ENCODE peak calls at places on chromosome X, in six cellular contexts. T is lower leg skin, M is prostate gland, Q is IMR-90, Y is spleen, H is thyroid gland. O is an unnamed sample.

GRCh38 chrX:9503261-9503660 is 38.4 kb downstream of the TBL1X start:
- DNase-seq in Q (no peak), Y (no peak), T (no peak), M (no peak), H (no peak), O (no peak)

GRCh38 chrX:132614297-132614696 is 125.5 kb upstream of the MBNL3 start:
- DNase-seq in T (no peak), H (no peak), Q (no peak), M (no peak), Y (no peak), O (no peak)

GRCh38 chrX:56995271-56995994 is at the start of gene SPIN3:
- DNase-seq in M (peak), H (peak), Q (peak), Y (peak), T (peak), O (peak)

GRCh38 chrX:70453024-70453618 is 8.5 kb downstream of the DLG3 start:
- DNase-seq in Y (no peak), M (no peak), Q (no peak), T (no peak), H (no peak), O (no peak)

GRCh38 chrX:46500054-46500453 is 45.2 kb downstream of the ZNF674 start:
- DNase-seq in M (no peak), Y (no peak), T (no peak), Q (no peak), H (no peak), O (no peak)

GRCh38 chrX:25941087-25941486 is 197.1 kb upstream of the MAGEB18 start:
- DNase-seq in Y (no peak), M (no peak), H (no peak), Q (peak), T (no peak), O (no peak)

GRCh38 chrX:41302293-41302868 is 31.6 kb upstream of the DDX3X start:
- DNase-seq in Q (no peak), M (no peak), Y (no peak), H (no peak), T (no peak), O (no peak)

GRCh38 chrX:15751160-15751819 is 13.2 kb downstream of the CA5B start:
- DNase-seq in H (no peak), Q (peak), Y (no peak), M (peak), T (no peak), O (no peak)

GRCh38 chrX:6223516-6223915 is 5.2 kb downstream of the NLGN4X start:
- DNase-seq in M (no peak), T (no peak), Q (no peak), Y (no peak), H (no peak), O (no peak)

GRCh38 chrX:51891821-51892551 is 1.4 kb upstream of the MAGED1 start:
- DNase-seq in Y (no peak), T (no peak), H (no peak), Q (peak), M (no peak), O (no peak)

GRCh38 chrX:137567474-137568232 is 1.7 kb downstream of the ZIC3 start:
- DNase-seq in T (no peak), M (no peak), Y (no peak), H (no peak), Q (no peak), O (no peak)

GRCh38 chrX:145803508-145803907 is 14.1 kb upstream of the SLITRK2 start:
- DNase-seq in M (no peak), Q (no peak), H (no peak), T (no peak), Y (no peak), O (no peak)

GRCh38 chrX:103446665-103447302 is 70.4 kb downstream of the BEX3 start:
- DNase-seq in M (peak), Y (no peak), H (peak), T (no peak), Q (peak), O (no peak)

GRCh38 chrX:115388879-115389278 is 99.4 kb downstream of the LUZP4 start:
- DNase-seq in Q (peak), M (no peak), H (no peak), Y (no peak), T (no peak), O (no peak)

GRCh38 chrX:19072372-19072771 is 49.9 kb downstream of the ADGRG2 start:
- DNase-seq in Q (no peak), M (no peak), H (no peak), T (no peak), Y (no peak), O (no peak)

GRCh38 chrX:111098874-111099273 is 2.9 kb downstream of the PAK3 start:
- DNase-seq in T (no peak), Q (peak), M (no peak), H (peak), Y (peak), O (peak)

GRCh38 chrX:129786210-129786651 is 6.5 kb downstream of the SASH3 start:
- DNase-seq in Q (no peak), T (no peak), H (no peak), M (no peak), Y (no peak), O (no peak)

GRCh38 chrX:54030329-54030728 is 13.9 kb downstream of the PHF8 start:
- DNase-seq in Y (no peak), M (no peak), T (no peak), Q (no peak), H (no peak), O (no peak)

GRCh38 chrX:10749113-10749512 is 128.7 kb upstream of the MID1 start:
- DNase-seq in H (no peak), T (no peak), Q (peak), Y (no peak), M (no peak), O (no peak)

GRCh38 chrX:107715331-107716044 is 60.1 kb downstream of the TSC22D3 start:
- DNase-seq in Q (peak), H (no peak), T (peak), M (no peak), Y (peak), O (no peak)

GRCh38 chrX:42519666-42520231 is 258.2 kb downstream of the PPP1R2C start:
- DNase-seq in Q (peak), Y (no peak), H (peak), M (no peak), T (no peak), O (no peak)
- TF ChIP-seq CTCF in Q (no peak), Y (no peak), H (no peak), M (no peak), T (no peak), O (no peak)

DNA sequence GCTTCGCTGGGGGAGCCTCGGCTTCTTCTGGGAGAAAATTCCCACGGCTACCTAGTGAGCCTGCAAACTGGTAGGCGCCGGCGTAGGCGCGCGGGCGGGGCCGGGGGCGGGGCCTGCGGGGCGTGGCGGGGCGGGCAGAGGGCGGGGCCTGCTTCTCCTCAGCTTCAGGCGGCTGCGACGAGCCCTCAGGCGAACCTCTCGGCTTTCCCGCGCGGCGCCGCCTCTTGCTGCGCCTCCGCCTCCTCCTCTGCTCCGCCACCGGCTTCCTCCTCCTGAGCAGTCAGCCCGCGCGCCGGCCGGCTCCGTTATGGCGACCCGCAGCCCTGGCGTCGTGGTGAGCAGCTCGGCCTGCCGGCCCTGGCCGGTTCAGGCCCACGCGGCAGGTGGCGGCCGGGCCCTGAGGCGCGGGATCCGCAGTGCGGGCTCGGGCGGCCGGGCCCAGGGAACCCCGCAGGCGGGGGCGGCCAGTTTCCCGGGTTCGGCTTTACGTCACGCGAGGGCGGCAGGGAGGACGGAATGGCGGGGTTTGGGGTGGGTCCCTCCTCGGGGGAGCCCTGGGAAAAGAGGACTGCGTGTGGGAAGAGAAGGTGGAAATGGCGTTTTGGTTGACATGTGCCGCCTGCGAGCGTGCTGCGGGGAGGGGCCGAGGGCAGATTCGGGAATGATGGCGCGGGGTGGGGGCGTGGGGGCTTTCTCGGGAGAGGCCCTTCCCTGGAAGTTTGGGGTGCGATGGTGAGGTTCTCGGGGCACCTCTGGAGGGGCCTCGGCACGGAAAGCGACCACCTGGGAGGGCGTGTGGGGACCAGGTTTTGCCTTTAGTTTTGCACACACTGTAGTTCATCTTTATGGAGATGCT is at the start of gene HPRT1:
- DNase-seq in M (peak), Q (peak), T (peak), H (peak), Y (peak), O (peak)
- TF ChIP-seq POLR2A in M (peak), Q (no peak), T (no peak), H (peak), Y (no peak), O (peak)

GRCh38 chrX:1502853-1503252 is 34.1 kb downstream of the P2RY8 start:
- DNase-seq in Y (peak), T (no peak), M (no peak), Q (no peak), H (no peak), O (no peak)

GRCh38 chrX:1506916-1507315 is 30.1 kb downstream of the P2RY8 start:
- DNase-seq in T (peak), Y (peak), M (no peak), H (no peak), Q (no peak), O (no peak)

GRCh38 chrX:1511150-1511549 is 25.8 kb downstream of the P2RY8 start:
- DNase-seq in H (no peak), Y (no peak), Q (no peak), T (peak), M (no peak), O (no peak)

GRCh38 chrX:1511829-1512228 is 25.2 kb downstream of the P2RY8 start:
- DNase-seq in Y (no peak), M (no peak), H (no peak), Q (no peak), T (peak), O (no peak)

DNA sequence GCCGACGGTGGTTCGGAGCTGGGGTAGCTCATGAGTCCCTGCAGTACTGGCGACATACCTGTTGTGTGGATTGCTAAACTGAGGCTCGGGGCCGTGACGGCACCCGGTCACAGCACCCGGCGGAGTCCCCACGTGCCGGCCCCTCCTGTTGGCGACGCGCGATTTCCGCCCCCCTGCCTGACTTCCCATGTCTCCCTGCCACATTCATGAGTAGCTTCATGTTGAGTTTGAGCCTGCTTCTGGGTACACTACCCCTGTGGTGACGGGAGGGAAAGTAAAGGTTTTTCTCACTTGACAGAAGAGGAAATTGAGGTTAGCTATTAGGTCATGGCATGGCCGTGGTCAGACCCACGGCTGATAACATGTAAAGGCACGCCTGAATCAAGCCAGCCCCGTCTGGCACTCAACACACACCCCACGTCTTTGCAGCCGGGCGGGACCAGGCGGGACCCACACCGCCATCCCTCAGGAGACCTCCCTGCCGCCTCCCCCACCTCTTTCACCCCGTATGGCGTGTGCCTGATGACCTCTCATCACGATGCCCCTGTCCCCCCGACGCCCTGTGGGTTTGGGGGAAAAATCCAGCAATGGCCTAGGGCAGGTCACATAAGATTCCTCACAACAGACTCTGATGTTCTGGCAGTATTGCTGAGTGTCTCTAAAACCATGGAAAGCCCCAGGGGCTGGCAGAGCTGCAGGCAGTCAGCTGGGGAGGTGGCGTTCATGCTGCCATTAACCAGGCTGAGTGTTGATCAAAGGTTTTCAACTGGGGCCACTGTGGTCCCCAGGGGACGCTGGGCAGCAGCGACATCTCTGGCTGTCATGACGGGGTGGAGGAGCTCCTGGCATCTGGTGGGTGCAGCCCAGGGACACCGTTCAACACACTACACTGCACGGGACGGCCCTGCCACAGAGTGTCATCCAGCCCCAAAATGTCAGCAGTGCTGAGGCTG is 29.2 kb downstream of the P2RY8 start:
- DNase-seq in M (no peak), H (no peak), Y (peak), Q (no peak), T (peak), O (no peak)
- H3K4me3 ChIP-seq in M (no peak), H (no peak), Y (no peak), Q (no peak), T (no peak), O (no peak)

GRCh38 chrX:139429913-139430312 is 100.6 kb upstream of the F9 start:
- DNase-seq in Q (no peak), Y (no peak), T (no peak), M (peak), H (no peak), O (no peak)
- TF ChIP-seq CTCF in Q (no peak), Y (no peak), T (no peak), M (peak), H (no peak), O (no peak)

DNA sequence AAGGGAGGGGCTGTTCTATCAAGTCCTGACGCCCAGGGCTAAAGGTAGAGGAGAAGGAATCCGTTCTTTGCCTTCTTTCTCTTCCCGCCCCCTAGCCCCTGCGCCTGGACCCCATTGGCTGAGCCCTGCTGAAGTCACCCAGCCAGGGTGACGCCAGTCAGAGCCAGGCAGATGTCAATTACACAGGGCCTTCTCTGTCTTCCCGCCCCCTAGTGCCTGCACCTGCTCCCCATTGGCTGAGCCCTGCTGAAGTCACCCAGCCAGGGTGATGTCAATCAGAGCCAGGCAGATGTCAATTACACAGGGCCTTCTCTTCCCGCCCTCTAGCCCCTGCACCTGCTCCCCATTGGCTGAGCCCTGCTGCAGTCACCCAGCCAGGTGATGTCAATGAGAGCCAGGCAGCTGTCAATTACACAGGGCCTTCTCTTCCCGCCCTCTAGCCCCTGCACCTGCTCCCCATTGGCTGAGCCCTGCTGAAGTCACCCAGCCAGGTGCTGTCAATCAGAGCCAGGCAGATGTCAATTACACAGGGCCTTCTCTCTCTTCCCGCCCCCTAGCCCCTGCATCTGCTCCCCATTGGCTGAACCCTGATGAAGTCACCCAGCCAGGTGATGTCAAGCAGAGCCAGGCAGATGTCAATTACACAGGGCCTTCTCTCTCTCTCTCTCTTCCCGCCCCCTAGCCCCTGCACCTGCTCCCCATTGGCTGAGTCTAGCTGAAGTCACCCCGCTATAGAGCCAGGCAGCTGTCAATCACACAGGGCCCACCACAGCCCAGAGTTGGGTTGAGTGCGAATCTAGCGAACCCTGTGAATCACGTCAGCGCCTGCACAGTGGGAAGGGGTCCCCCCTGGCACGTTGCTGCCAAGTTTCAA is 46.4 kb downstream of the ASMT start:
- DNase-seq in H (peak), M (peak), Q (no peak), Y (peak), T (peak), O (peak)
- TF ChIP-seq POLR2A in H (no peak), M (no peak), Q (no peak), Y (no peak), T (no peak), O (no peak)

GRCh38 chrX:32010157-32010656 is 938.4 kb upstream of the FTHL17 start:
- DNase-seq in M (no peak), T (no peak), Q (no peak), Y (no peak), H (no peak), O (no peak)
- H3K4me3 ChIP-seq in M (no peak), T (no peak), Q (no peak), Y (no peak), H (no peak), O (no peak)

GRCh38 chrX:3815896-3816664 is 102.6 kb upstream of the PRKX start:
- DNase-seq in T (peak), M (peak), Y (peak), H (peak), Q (peak), O (peak)

GRCh38 chrX:3807906-3808305 is 94.5 kb upstream of the PRKX start:
- DNase-seq in H (no peak), T (no peak), Y (no peak), M (no peak), Q (no peak), O (no peak)

GRCh38 chrX:3806630-3807029 is 93.2 kb upstream of the PRKX start:
- DNase-seq in Q (no peak), T (no peak), H (no peak), Y (no peak), M (no peak), O (no peak)

DNA sequence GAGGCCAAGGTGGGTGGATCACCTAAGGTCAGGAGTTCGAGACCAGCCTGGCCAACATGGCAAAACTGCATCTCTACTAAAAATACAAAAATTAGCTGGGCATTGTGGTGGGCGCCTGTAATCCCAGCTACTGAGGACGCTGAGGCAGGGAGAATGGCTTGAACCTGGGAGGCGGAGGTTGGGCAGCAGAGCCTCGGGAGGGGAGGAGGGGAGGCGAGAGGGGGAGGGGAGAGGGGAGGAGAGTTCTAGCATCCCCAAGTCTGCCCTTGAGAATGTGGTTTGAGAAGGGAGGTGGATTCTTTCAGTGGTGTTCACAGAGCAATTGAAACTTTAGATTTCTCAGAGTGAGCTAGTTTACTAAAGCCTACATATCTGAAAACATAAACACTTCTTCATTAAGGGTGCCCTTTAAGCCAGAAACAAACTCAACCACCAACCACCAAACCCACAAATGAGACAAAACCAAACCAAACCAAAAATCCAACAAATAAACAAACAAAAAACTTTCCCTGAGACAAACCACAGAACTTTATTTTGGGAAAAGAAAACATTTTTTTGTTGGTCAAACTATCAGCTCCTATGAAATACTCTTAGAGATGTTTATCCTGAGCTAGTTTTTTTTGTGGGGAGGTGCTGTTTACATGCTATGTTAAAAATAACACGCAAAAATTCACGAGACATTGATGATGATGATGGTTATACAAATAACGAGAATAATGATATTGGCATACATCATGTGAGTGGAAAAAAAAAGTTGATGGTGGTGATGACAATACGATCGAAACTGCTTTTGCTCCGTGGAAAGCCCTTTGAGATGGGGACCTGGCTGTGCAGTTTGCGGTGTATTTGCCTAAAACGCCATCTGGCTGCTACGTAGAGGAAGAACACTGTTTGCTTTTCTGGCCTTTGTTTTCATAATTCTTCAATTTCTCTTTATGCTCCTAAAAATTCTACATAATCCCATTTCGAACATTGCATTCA is 98.2 kb upstream of the PRKX start:
- DNase-seq in H (no peak), Q (peak), Y (peak), M (no peak), T (no peak), O (peak)
- TF ChIP-seq CTCF in H (no peak), Q (peak), Y (peak), M (peak), T (no peak), O (peak)

GRCh38 chrX:154547245-154548027 is at the start of gene IKBKG:
- DNase-seq in Y (no peak), T (peak), Q (peak), H (peak), M (peak), O (peak)
- TF ChIP-seq POLR2A in Y (peak), T (no peak), Q (peak), H (no peak), M (no peak), O (peak)